ENCODE peak calls at places on chromosomes 4 and X, in six cellular contexts. G, I, P, D, W and E are unnamed samples.

GRCh38 chr4:110904435-110905050 is 281.7 kb upstream of the PITX2 start:
- DNase-seq in G (no peak), I (no peak), P (peak), D (peak), W (peak), E (peak)

GRCh38 chr4:153521995-153522799 is 56.0 kb downstream of the TMEM131L start:
- DNase-seq in G (no peak), I (no peak), P (no peak), D (no peak), W (no peak), E (no peak)

GRCh38 chr4:186200436-186201409 is 9.4 kb downstream of the CYP4V2 start:
- DNase-seq in G (no peak), I (no peak), P (no peak), D (no peak), W (no peak), E (no peak)

GRCh38 chr4:80459918-80460473 is 124.5 kb downstream of the CFAP299 start:
- DNase-seq in G (no peak), I (no peak), P (no peak), D (no peak), W (no peak), E (no peak)

GRCh38 chr4:149291463-149291862 is 524.2 kb downstream of the IQCM start:
- DNase-seq in G (peak), I (peak), P (no peak), D (peak), W (no peak), E (no peak)

GRCh38 chr4:38752393-38752961 is 30.3 kb downstream of the TLR10 start:
- DNase-seq in G (peak), I (no peak), P (no peak), D (peak), W (no peak), E (no peak)

GRCh38 chr4:109009909-109010308 is 247.1 kb upstream of the ETNPPL start:
- DNase-seq in G (peak), I (no peak), P (peak), D (peak), W (peak), E (no peak)

GRCh38 chr4:128757712-128758111 is 51.8 kb upstream of the JADE1 start:
- DNase-seq in G (no peak), I (peak), P (no peak), D (peak), W (no peak), E (no peak)

GRCh38 chrX:65706041-65706828 is 38.8 kb downstream of the MSN start:
- DNase-seq in G (peak), I (peak), P (no peak), D (peak), W (no peak), E (peak)

GRCh38 chr4:35520059-35520458 is 724.3 kb downstream of the ARAP2 start:
- DNase-seq in G (no peak), I (no peak), P (no peak), D (no peak), W (no peak), E (no peak)

GRCh38 chrX:82362550-82362949 is 1145.5 kb upstream of the POU3F4 start:
- DNase-seq in G (no peak), I (no peak), P (no peak), D (no peak), W (no peak), E (no peak)

GRCh38 chr4:56958111-56958517 is 19.3 kb downstream of the NOA1 start:
- DNase-seq in G (peak), I (peak), P (peak), D (peak), W (peak), E (peak)

GRCh38 chr4:41507292-41507933 is 30.5 kb upstream of the LIMCH1 start:
- DNase-seq in G (peak), I (no peak), P (no peak), D (peak), W (peak), E (no peak)

GRCh38 chr4:129344058-129344457 is 248.1 kb downstream of the C4orf33 start:
- DNase-seq in G (peak), I (no peak), P (no peak), D (peak), W (no peak), E (no peak)

GRCh38 chrX:130110379-130111219 is at the start of gene ELF4:
- DNase-seq in G (peak), I (peak), P (no peak), D (peak), W (no peak), E (peak)

GRCh38 chr4:57156242-57156990 is 46.2 kb upstream of the IGFBP7 start:
- DNase-seq in G (no peak), I (no peak), P (no peak), D (peak), W (no peak), E (no peak)

GRCh38 chrX:133171962-133172708 is 46.0 kb downstream of the TFDP3 start:
- DNase-seq in G (peak), I (no peak), P (no peak), D (no peak), W (no peak), E (no peak)

GRCh38 chrX:11557120-11557519 is 108.6 kb downstream of the ARHGAP6 start:
- DNase-seq in G (peak), I (no peak), P (no peak), D (peak), W (peak), E (no peak)

GRCh38 chr4:156377036-156377700 is 423.5 kb upstream of the CTSO start:
- DNase-seq in G (peak), I (no peak), P (no peak), D (peak), W (no peak), E (peak)

GRCh38 chrX:85903692-85904471 is 143.5 kb downstream of the CHM start:
- DNase-seq in G (no peak), I (no peak), P (no peak), D (no peak), W (no peak), E (no peak)

GRCh38 chrX:135557344-135557743 is 36.9 kb downstream of the INTS6L start:
- DNase-seq in G (no peak), I (no peak), P (no peak), D (no peak), W (no peak), E (no peak)

GRCh38 chr4:64158648-64159326 is 250.5 kb downstream of the TECRL start:
- DNase-seq in G (peak), I (peak), P (no peak), D (peak), W (peak), E (no peak)

GRCh38 chrX:38004046-38004445 is 2.3 kb upstream of the SYTL5 start:
- DNase-seq in G (peak), I (no peak), P (no peak), D (no peak), W (no peak), E (no peak)

GRCh38 chr4:173057442-173057841 is 111.2 kb upstream of the GALNT7 start:
- DNase-seq in G (no peak), I (no peak), P (no peak), D (peak), W (no peak), E (peak)

GRCh38 chrX:153944140-153944799 is at the start of gene RENBP:
- DNase-seq in G (no peak), I (no peak), P (no peak), D (no peak), W (no peak), E (no peak)

GRCh38 chrX:126658447-126658846 is 105.8 kb upstream of the DCAF12L1 start:
- DNase-seq in G (no peak), I (no peak), P (no peak), D (no peak), W (no peak), E (no peak)

GRCh38 chrX:140723251-140723650 is 13.7 kb downstream of the LINC00632 start:
- DNase-seq in G (peak), I (no peak), P (no peak), D (peak), W (no peak), E (no peak)

GRCh38 chrX:101362116-101362515 is 13.6 kb upstream of the TIMM8A start:
- DNase-seq in G (no peak), I (no peak), P (no peak), D (no peak), W (no peak), E (no peak)